ENCODE peak calls at places on chromosomes 2 and 18, in six cellular contexts. E is K562; R is A549; O is Peyer's patch; D is CD8-positive, alpha-beta T cell; B is CD4-positive, alpha-beta T cell. N is an unnamed sample.

GRCh38 chr18:54612237-54612636 is 21.2 kb downstream of the DYNAP start:
- DNase-seq in E (no peak), B (no peak), R (no peak), O (no peak), D (no peak), N (no peak)

GRCh38 chr2:140988597-140988996 is 1142.2 kb downstream of the LRP1B start:
- DNase-seq in O (no peak), D (no peak), E (no peak), R (no peak), B (no peak), N (no peak)

GRCh38 chr2:109009920-109010610 is 21.0 kb upstream of the EDAR start:
- DNase-seq in B (no peak), E (no peak), O (no peak), R (no peak), D (no peak), N (no peak)

GRCh38 chr2:37322368-37322767 is 2.3 kb downstream of the PRKD3 start:
- DNase-seq in D (no peak), B (no peak), R (no peak), E (no peak), O (no peak), N (no peak)

GRCh38 chr2:73232471-73233153 is 427 bp downstream of the PRADC1 start:
- DNase-seq in R (peak), D (no peak), O (no peak), B (no peak), E (peak), N (no peak)

GRCh38 chr2:3741372-3741771 is 38.0 kb downstream of the DCDC2C start:
- DNase-seq in B (no peak), D (no peak), R (no peak), O (no peak), E (no peak), N (no peak)

GRCh38 chr2:45180784-45181183 is 171.5 kb upstream of the SIX2 start:
- DNase-seq in E (no peak), O (no peak), B (no peak), D (no peak), R (no peak), N (no peak)

GRCh38 chr18:24878289-24878688 is 417.9 kb downstream of the HRH4 start:
- DNase-seq in D (no peak), E (no peak), R (no peak), B (no peak), O (no peak), N (peak)

GRCh38 chr2:212537311-212538155 is 1.1 kb downstream of the ERBB4 start:
- DNase-seq in R (no peak), D (no peak), O (peak), B (no peak), E (no peak), N (peak)

GRCh38 chr2:98802344-98802743 is 71.4 kb upstream of the MGAT4A start:
- DNase-seq in D (no peak), O (no peak), B (no peak), E (no peak), R (no peak), N (no peak)

GRCh38 chr18:10086458-10086857 is 172.6 kb downstream of the VAPA start:
- DNase-seq in E (no peak), B (no peak), R (no peak), O (no peak), D (no peak), N (no peak)

GRCh38 chr18:28175930-28176673 is 828 bp downstream of the CDH2 start:
- DNase-seq in O (no peak), B (no peak), E (no peak), D (no peak), R (peak), N (peak)

GRCh38 chr2:73063909-73064875 is 7.3 kb downstream of the SFXN5 start:
- DNase-seq in R (peak), E (peak), O (no peak), D (no peak), B (no peak), N (no peak)

GRCh38 chr2:119544075-119545031 is at the start of gene CFAP221:
- DNase-seq in D (no peak), B (no peak), R (peak), E (peak), O (peak), N (peak)

GRCh38 chr2:111617299-111617803 is 266.6 kb downstream of the ANAPC1 start:
- DNase-seq in B (no peak), D (no peak), O (no peak), R (no peak), E (no peak), N (no peak)

GRCh38 chr2:52336951-52337350 is 1305.0 kb upstream of the NRXN1 start:
- DNase-seq in O (no peak), R (no peak), B (no peak), D (no peak), E (no peak), N (no peak)

GRCh38 chr2:174634130-174635014 is 36.8 kb upstream of the WIPF1 start:
- DNase-seq in O (no peak), B (peak), R (no peak), D (peak), E (peak), N (no peak)

GRCh38 chr18:3238742-3239141 is 8.9 kb upstream of the MYL12A start:
- DNase-seq in E (no peak), B (no peak), R (no peak), D (no peak), O (no peak), N (no peak)

GRCh38 chr2:149029312-149029965 is 9.1 kb upstream of the LYPD6B start:
- DNase-seq in D (no peak), E (no peak), R (no peak), B (no peak), O (no peak), N (no peak)

GRCh38 chr18:36424741-36425142 is 127.2 kb downstream of the FHOD3 start:
- DNase-seq in B (no peak), O (no peak), E (peak), D (no peak), R (no peak), N (no peak)

GRCh38 chr2:57453929-57454328 is 592.7 kb upstream of the VRK2 start:
- DNase-seq in D (no peak), B (no peak), E (no peak), R (no peak), O (no peak), N (no peak)

GRCh38 chr18:29873211-29873610 is 1169.3 kb downstream of the DSC3 start:
- DNase-seq in D (no peak), R (no peak), B (no peak), O (no peak), E (no peak), N (no peak)

GRCh38 chr2:160862226-160862625 is 298.0 kb upstream of the TANK start:
- DNase-seq in B (no peak), O (no peak), E (no peak), R (no peak), D (no peak), N (no peak)

GRCh38 chr2:54015809-54016703 is 45.3 kb upstream of the PSME4 start:
- DNase-seq in O (no peak), R (no peak), D (no peak), B (no peak), E (no peak), N (no peak)

DNA sequence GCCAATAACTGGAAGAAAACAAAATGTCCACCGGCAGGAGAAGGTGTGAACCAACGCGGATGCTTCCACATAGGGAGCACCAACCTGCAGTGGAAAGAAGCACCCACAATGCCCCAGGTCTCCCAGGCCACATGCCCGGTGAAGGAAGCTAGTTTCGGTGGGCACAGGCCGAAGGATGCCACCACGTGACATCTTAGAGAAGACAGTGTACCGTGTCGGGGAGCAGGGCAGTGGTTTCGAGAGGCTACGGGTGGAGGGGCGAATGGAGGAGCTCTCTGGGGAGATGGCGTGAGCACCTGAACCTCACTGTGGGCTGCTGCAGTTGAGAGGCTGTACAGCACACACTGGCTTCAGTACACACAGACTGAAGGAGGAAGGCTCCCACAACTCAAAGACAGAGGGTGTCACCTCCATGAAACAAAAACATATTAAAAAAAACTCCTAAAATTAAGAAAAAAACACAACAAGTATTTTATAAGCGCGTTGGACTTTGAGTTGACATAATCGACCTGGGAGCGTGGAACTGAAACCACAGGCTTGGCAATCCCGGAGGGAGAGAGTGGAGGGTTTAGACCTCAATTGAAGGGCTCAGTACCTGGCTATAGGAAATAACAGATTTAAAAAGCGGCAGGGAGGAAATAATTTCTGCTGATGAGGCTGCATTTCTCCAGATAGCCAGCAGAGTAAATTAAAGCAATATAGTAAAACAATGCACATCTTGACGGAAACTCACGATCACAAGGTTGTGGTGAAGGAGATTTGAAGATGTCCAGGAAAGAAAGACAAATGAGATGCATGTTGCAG is 160.1 kb downstream of the RTP5 start:
- DNase-seq in R (no peak), O (peak), B (no peak), D (no peak), E (no peak), N (no peak)
- TF ChIP-seq CTCF in R (no peak), O (no peak), B (peak), D (no peak), E (no peak), N (peak)

DNA sequence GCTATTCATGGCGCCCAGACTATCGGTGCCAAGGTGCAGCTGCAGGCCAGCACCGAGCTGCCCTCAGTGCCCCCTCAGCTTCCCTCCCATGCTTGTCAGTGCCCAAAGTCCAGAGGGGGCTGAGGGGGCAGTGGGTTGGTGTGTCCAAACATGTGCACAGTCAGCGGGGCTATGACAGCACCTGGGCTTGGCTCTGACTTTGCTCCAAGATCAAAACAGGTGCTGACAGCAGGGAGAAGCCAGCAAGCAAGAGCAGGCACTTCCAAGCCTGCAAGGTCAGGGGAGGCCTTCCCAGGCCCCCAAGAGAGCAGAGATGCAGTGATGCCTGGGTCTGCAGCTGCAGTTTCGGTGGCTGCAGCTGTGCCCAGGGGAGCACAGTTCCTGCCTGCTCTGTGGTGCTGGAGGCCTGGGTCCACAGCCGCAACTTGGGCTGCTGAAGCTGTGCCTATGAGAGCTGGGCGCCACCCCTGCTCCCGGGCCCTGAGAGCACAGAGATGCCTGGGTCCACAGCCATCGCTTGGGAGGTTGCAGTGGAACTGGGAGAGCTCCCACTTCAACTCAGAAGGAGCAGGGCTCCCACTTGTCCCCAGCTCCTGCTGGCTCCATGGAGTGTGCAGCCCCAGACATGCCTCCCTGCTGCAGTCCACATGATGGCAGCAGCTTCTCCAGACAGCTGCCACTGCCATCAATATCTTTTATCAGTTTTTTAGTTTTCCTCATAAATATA is 775.3 kb upstream of the POU3F3 start:
- DNase-seq in R (no peak), D (no peak), B (no peak), O (no peak), E (no peak), N (no peak)
- TF ChIP-seq CTCF in R (peak), D (no peak), B (no peak), O (no peak), E (no peak), N (peak)

DNA sequence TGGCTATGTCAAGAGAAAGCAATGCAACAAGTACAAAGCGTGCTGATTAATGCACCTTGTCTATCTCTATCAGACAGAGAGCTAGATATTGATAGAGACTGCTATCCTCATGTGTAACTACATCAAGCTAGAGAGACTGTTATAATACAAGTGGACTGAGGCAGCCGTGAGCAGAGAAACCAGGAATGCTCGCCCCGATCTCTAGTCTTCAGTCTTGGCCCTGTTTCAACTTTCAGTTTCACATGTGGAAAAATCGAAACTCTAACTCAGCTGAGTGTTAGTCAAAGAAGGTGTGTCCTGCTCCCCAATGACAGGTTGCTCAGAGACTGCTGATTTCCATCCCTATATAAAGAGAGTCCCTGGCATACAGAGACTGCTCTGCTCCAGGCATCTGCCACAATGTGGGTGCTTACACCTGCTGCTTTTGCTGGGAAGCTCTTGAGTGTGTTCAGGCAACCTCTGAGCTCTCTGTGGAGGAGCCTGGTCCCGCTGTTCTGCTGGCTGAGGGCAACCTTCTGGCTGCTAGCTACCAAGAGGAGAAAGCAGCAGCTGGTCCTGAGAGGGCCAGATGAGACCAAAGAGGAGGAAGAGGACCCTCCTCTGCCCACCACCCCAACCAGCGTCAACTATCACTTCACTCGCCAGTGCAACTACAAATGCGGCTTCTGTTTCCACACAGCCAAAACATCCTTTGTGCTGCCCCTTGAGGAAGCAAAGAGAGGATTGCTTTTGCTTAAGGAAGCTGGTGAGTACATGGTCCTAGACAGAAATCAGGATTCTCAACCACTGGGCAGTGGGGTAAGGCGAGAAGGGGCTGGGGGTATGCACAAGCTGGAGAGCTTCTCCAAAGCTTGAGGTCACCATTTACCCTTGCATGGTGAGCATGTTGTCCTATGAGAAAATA is at the start of gene RSAD2:
- DNase-seq in O (peak), R (no peak), D (peak), E (no peak), B (peak), N (no peak)
- TF ChIP-seq CTCF in O (no peak), R (no peak), D (no peak), E (no peak), B (no peak), N (no peak)

GRCh38 chr2:190181066-190181681 is 118.6 kb upstream of the MSTN start:
- DNase-seq in E (no peak), R (peak), D (no peak), B (no peak), O (no peak), N (no peak)

GRCh38 chr2:190182071-190182524 is 119.6 kb upstream of the MSTN start:
- DNase-seq in B (no peak), R (no peak), E (no peak), O (no peak), D (no peak), N (no peak)

GRCh38 chr2:190178066-190178722 is 115.7 kb upstream of the MSTN start:
- DNase-seq in B (no peak), R (no peak), D (no peak), E (no peak), O (no peak), N (no peak)

GRCh38 chr2:190179754-190180312 is 117.3 kb upstream of the MSTN start:
- DNase-seq in B (no peak), E (no peak), R (no peak), O (no peak), D (no peak), N (no peak)

GRCh38 chr2:190180313-190181065 is 118.0 kb upstream of the MSTN start:
- DNase-seq in R (peak), O (peak), D (no peak), B (no peak), E (peak), N (peak)
- TF ChIP-seq CTCF in R (peak), O (no peak), D (no peak), B (no peak), E (peak), N (peak)

GRCh38 chr2:70750320-70750719 is 17.7 kb downstream of the ADD2 start:
- DNase-seq in E (no peak), D (no peak), B (no peak), R (no peak), O (no peak), N (no peak)

GRCh38 chr2:70747284-70747683 is 20.7 kb downstream of the ADD2 start:
- DNase-seq in E (no peak), D (no peak), O (no peak), R (no peak), B (no peak), N (no peak)

GRCh38 chr2:70746076-70746475 is 21.9 kb downstream of the ADD2 start:
- DNase-seq in R (no peak), O (no peak), B (no peak), E (no peak), D (no peak), N (no peak)

GRCh38 chr2:70745276-70745675 is 22.7 kb downstream of the ADD2 start:
- DNase-seq in R (no peak), B (no peak), O (no peak), E (no peak), D (no peak), N (no peak)

DNA sequence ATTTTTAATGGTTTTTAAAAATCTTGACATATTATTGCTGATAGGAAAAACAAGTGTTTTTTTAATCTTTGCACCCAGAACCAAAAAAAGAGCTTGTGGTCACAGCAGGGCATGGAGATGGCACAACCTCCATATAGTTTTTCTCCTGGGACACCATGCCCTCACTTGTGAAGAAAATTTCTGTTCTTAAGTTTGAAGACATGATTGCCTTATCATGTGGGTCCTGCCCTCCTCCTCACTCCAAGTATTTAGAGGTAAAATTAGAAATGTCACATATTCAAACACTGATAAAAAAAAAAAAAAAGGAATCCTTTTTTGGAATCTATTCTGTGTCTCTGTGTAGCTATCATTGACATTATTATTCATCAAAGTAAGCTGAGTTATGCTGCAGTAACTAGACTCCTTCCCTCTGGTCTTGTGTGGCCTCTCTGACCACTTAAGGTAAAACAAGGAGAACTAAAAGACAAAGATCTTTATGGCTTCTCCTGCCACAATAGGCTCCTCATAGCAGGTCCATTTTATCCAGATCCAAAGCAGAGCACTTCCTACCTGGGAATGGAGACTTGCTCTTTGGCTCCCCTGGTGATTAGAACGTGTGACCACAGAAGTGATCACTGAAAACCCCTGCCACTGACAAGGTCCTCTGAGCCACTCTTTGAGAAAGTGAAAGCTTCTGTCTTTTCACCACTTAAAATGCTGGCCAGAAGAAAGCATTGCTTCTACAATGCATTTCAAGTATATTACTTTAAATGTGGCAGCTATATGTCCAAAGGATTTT is 19.8 kb downstream of the ADD2 start:
- DNase-seq in B (no peak), O (no peak), D (no peak), E (no peak), R (no peak), N (no peak)
- TF ChIP-seq CTCF in B (no peak), O (no peak), D (no peak), E (peak), R (no peak), N (no peak)

GRCh38 chr2:219116776-219117646 is 43.6 kb downstream of the NHEJ1 start:
- DNase-seq in O (no peak), R (no peak), E (no peak), B (no peak), D (no peak), N (no peak)
- TF ChIP-seq CTCF in O (no peak), R (no peak), E (no peak), B (no peak), D (no peak), N (no peak)

DNA sequence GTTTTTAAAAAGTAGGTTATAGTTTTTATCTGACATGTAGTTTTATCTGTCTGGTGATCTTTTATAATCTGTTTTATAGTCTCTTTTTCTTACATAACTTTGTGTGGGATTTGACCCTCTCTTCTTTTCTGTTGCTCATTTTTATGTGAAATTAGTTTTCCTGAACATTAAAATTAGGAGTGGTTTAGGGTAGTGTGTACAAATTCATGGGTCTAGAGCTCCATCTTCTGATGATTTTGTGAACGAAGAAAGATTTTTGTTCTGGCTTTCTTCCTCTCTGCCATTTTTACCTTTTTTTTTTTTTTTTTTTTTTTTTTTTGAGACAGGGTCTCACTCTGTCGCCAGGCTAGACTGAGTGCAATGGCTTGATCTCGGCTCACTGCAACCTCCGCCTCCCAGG is 46.6 kb downstream of the SLC30A6 start:
- DNase-seq in B (no peak), R (no peak), O (no peak), D (no peak), E (no peak), N (no peak)
- TF ChIP-seq CTCF in B (no peak), R (peak), O (no peak), D (no peak), E (peak), N (no peak)

N was measured in neural crest cell.